ENCODE peak calls at places on chromosomes 6 and 20, in five cellular contexts. C is left ventricle myocardium inferior, T is glutamatergic neuron, O is choroid plexus epithelial cell, J is SK-N-SH. B is an unnamed sample.

GRCh38 chr20:32749914-32750637 is 6.8 kb upstream of the COMMD7 start:
- DNase-seq in O (no peak), T (peak), J (no peak), C (no peak), B (peak)

GRCh38 chr20:4896971-4897497 is 104.3 kb downstream of the SLC23A2 start:
- DNase-seq in O (no peak), C (no peak), J (no peak), T (peak), B (no peak)

GRCh38 chr6:127177030-127177928 is 58.8 kb downstream of the RSPO3 start:
- DNase-seq in T (no peak), J (no peak), O (peak), C (no peak), B (no peak)

GRCh38 chr6:7671076-7671475 is 54.8 kb upstream of the BMP6 start:
- DNase-seq in T (no peak), C (no peak), J (no peak), O (no peak), B (no peak)

GRCh38 chr6:52640916-52641315 is 30.0 kb upstream of the TMEM14A start:
- DNase-seq in T (no peak), O (no peak), C (no peak), J (no peak), B (no peak)

GRCh38 chr6:169846286-169847056 is 95.0 kb downstream of the ERMARD start:
- DNase-seq in T (no peak), C (no peak), O (no peak), J (no peak), B (no peak)

GRCh38 chr6:72084992-72085569 is 198.7 kb downstream of the RIMS1 start:
- DNase-seq in O (peak), J (no peak), T (no peak), C (no peak), B (no peak)

GRCh38 chr6:132811276-132811675 is 3.1 kb upstream of the RPS12 start:
- DNase-seq in J (no peak), O (peak), T (no peak), C (no peak), B (no peak)

GRCh38 chr6:169561665-169562064 is 140.2 kb downstream of the WDR27 start:
- DNase-seq in T (no peak), J (no peak), C (no peak), O (no peak), B (no peak)

GRCh38 chr20:33914871-33915270 is 78.8 kb upstream of the RALY start:
- DNase-seq in T (no peak), J (no peak), C (no peak), O (peak), B (no peak)

GRCh38 chr6:90131614-90132423 is 164.8 kb downstream of the BACH2 start:
- DNase-seq in C (peak), J (no peak), T (no peak), O (peak), B (no peak)

GRCh38 chr6:132405143-132405915 is 4.1 kb upstream of the MOXD1 start:
- DNase-seq in O (peak), J (no peak), C (no peak), T (no peak), B (no peak)

GRCh38 chr6:136611133-136611532 is 60.9 kb upstream of the MAP7 start:
- DNase-seq in J (no peak), O (no peak), T (no peak), C (no peak), B (no peak)

GRCh38 chr6:144449911-144450690 is 165.0 kb downstream of the UTRN start:
- DNase-seq in O (no peak), C (no peak), J (no peak), T (no peak), B (no peak)

GRCh38 chr6:30007132-30007764 is 53.8 kb upstream of the POLR1H start:
- DNase-seq in O (no peak), T (no peak), J (no peak), C (peak), B (no peak)

GRCh38 chr20:38125157-38126056 is 39.7 kb downstream of the TGM2 start:
- DNase-seq in O (peak), J (no peak), T (no peak), C (peak), B (no peak)

GRCh38 chr20:12054556-12054955 is 136.9 kb downstream of the BTBD3 start:
- DNase-seq in C (no peak), J (no peak), T (no peak), O (no peak), B (no peak)

GRCh38 chr20:59314872-59315500 is 14.6 kb downstream of the EDN3 start:
- DNase-seq in C (no peak), T (no peak), J (no peak), O (no peak), B (no peak)

GRCh38 chr20:654427-654770 is 1.4 kb upstream of the SRXN1 start:
- DNase-seq in C (no peak), T (no peak), O (no peak), J (no peak), B (no peak)

GRCh38 chr6:37137881-37138568 is 31.9 kb upstream of the PIM1 start:
- DNase-seq in O (peak), J (no peak), T (no peak), C (no peak), B (no peak)

GRCh38 chr6:93036835-93037234 is 382.5 kb downstream of the EPHA7 start:
- DNase-seq in O (peak), C (no peak), J (no peak), T (no peak), B (no peak)

GRCh38 chr20:21189761-21190523 is 64.1 kb downstream of the KIZ start:
- DNase-seq in T (no peak), C (no peak), O (no peak), J (no peak), B (peak)

GRCh38 chr20:57330998-57331397 is 1.4 kb downstream of the SPO11 start:
- DNase-seq in J (no peak), T (no peak), O (no peak), C (no peak), B (no peak)

GRCh38 chr6:170532867-170533488 is 20.1 kb downstream of the PSMB1 start:
- DNase-seq in C (no peak), T (no peak), J (no peak), O (peak), B (no peak)

DNA sequence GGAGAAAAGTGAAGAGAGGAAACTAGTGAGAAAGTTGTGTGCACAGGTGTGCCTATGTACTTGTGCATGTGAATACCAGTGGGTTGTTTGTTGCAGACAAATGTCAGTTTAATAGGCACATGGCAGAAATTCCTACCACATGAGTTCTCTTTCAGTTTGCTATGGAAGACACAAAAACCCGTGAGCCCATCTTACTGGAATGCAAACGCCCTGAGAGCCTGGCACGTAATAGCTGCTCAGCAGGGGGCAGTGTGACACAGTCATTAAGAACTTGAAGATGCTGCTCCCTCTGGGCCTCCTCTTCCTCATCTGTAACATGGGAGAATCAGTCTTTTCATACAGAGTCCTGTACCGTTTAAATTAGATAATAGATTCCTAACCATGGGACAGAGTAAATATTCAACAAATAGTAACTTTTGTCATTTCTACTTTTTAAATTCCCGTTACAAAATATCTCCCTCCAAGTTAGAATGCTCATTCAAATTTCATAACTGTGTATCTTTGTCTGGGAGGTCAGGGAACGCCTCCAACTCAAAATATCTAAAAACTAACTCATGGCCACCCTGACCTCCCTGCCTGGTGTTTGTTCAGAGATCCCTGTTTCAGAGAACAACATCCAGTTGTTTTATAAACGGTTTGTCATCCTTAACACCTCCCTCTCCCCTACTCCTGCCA is 802.9 kb downstream of the MAFB start:
- DNase-seq in J (peak), T (peak), O (peak), C (peak), B (peak)
- TF ChIP-seq CTCF in J (peak), T (peak), O (peak), C (peak), B (peak)

GRCh38 chr20:51046021-51046985 is 23.4 kb upstream of the KCNG1 start:
- DNase-seq in T (no peak), O (no peak), C (no peak), J (no peak), B (no peak)
- TF ChIP-seq CTCF in T (no peak), O (no peak), C (no peak), J (no peak), B (no peak)

DNA sequence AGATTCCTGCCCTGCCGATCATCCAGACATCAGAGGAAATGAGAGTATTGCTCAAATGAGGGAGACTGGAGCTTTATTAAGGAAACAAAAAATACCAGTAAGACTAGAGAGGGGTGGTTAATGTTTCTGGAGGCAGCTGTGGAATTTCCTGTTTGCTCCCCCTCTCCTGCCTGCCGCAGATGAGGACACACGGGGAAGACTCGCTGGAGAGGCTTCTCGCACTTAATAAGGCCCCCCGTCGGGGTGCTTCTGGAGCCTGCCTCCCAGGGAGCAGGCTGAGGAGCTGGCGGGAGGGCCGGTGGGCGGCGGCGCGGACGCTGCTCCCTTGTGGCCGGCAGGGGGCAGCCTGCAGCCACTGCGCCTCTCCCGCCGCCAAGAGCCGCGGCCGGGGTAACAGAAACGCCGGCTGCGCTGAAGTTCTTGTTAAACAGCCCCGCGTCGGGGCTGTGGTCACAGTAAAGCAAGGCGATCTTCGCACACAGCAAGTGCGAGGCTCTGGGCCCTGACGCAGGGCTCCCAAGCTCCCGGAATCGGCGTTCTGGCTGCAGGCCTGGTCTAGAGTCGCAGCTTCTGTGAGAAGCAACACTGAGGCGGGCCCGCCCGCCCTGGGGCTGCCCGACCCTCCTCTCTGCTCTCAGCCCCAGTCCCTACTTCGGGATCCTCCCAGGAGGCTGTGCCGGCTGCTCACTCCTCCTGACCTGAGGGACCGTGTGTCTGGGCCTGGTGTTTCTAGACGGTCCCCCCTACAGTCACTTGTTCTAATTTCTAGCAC is 17.4 kb downstream of the LEMD2 start:
- DNase-seq in C (peak), J (peak), T (peak), O (peak), B (peak)
- TF ChIP-seq CTCF in C (peak), J (peak), T (peak), O (peak), B (peak)

GRCh38 chr6:2781685-2782355 is 16.6 kb downstream of the WRNIP1 start:
- DNase-seq in O (no peak), C (no peak), J (no peak), T (no peak), B (no peak)

GRCh38 chr6:2782356-2782708 is 17.1 kb downstream of the WRNIP1 start:
- DNase-seq in T (no peak), J (no peak), C (no peak), O (no peak), B (no peak)

GRCh38 chr6:2782825-2783187 is 17.6 kb downstream of the WRNIP1 start:
- DNase-seq in O (no peak), C (no peak), J (no peak), T (peak), B (no peak)

GRCh38 chr6:2784061-2784460 is 18.9 kb downstream of the WRNIP1 start:
- DNase-seq in C (no peak), T (no peak), J (no peak), O (no peak), B (no peak)

GRCh38 chr6:2783188-2783957 is 18.2 kb downstream of the WRNIP1 start:
- DNase-seq in O (peak), T (peak), C (no peak), J (no peak), B (no peak)
- TF ChIP-seq CTCF in O (no peak), T (no peak), C (no peak), J (no peak), B (no peak)

GRCh38 chr20:55415567-55416142 is 589.7 kb downstream of the CBLN4 start:
- DNase-seq in C (no peak), J (peak), T (no peak), O (peak), B (no peak)
- TF ChIP-seq CTCF in C (peak), J (peak), T (no peak), O (peak), B (peak)

DNA sequence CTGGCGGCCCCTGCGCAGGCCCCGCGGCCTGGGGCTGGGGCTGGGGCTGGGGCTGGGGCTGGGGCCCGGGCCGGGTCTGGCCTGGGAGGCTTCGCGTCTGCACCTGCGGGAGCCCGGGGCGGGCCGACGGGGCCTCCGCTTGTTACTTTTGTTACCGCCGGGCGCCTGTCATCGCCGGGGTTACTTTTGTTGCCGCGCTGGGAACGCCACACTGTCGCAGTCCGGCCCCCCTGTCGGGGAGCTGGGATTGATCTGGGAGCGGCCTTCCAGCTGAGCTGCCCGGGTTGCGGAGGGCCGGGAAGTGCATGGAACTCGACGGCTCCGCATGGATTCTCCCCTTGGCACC is 703 bp downstream of the OGFR start:
- DNase-seq in J (peak), C (no peak), O (no peak), T (no peak), B (no peak)
- TF ChIP-seq CTCF in J (no peak), C (no peak), O (no peak), T (no peak), B (no peak)

GRCh38 chr20:63740070-63740500 is 509 bp downstream of the SLC2A4RG start:
- DNase-seq in O (peak), C (peak), J (peak), T (peak), B (no peak)

GRCh38 chr20:63739129-63740069 is at the start of gene SLC2A4RG:
- DNase-seq in C (peak), T (peak), O (peak), J (peak), B (peak)

GRCh38 chr20:63741354-63741675 is 1.7 kb downstream of the SLC2A4RG start:
- DNase-seq in O (no peak), C (no peak), J (no peak), T (no peak), B (no peak)

GRCh38 chr20:63741676-63742380 is 2.3 kb downstream of the SLC2A4RG start:
- DNase-seq in O (no peak), J (no peak), C (no peak), T (no peak), B (no peak)

DNA sequence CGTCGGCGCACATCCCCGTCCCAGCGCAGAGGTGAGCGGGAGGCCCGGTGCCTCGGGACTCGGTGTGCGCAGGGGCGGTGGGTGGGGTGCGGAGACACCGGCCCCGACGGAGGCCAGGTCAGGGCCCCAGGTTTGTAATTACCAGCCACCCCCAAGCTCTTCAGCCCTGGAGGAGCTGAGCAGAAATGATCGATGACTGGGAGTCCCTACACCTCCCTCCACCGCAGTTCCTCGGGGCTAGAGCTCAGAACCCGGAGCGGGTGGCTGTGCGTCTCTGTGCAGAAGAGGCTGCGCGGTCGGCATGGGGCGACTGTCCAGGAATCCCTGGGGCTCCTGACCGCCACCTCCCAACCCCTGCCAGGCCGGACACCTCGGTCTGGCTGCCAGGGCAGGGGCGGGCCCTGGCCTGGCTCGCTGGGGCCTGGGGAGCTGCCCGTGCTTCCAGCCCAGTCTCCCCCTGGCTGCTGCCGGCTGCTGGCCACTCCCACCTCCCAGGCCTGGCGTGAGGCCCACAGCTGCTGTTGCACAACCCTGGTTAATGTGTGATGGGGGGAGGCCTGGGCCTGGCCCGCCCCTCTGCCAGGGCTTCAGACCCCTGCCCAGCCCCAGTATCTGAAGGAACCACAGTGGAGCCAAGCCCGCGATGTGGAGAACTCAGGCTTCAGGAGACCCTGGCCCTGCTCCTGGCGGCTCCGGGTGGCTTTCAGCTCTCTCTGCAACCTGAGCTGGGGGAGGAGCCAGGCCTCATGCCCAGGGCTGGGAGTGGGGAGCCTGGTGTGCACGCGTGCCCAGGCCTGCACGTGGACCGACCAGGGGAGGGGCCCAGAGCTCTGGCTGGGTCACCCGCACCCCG is 1.2 kb downstream of the SLC2A4RG start:
- DNase-seq in O (peak), C (peak), T (peak), J (peak), B (peak)
- TF ChIP-seq CTCF in O (peak), C (peak), T (no peak), J (no peak), B (peak)

GRCh38 chr6:2510341-2510740 is 240.4 kb downstream of the MYLK4 start:
- DNase-seq in O (peak), J (no peak), C (no peak), T (no peak), B (no peak)
- TF ChIP-seq CTCF in O (no peak), J (no peak), C (no peak), T (no peak), B (no peak)

B was measured in neural crest cell.